ENCODE peak calls at places on chromosomes 16 and 17, in five cellular contexts. I is AG09319, V is T follicular helper cell, Z is H7, U is left lung. L is an unnamed sample.

GRCh38 chr17:76918811-76919210 is 50.6 kb downstream of the MGAT5B start:
- DNase-seq in U (peak; percentile 8), I (no peak), V (no peak), Z (no peak), L (no peak)

GRCh38 chr16:88195911-88196465 is 186.8 kb upstream of the ZNF469 start:
- DNase-seq in U (no peak), Z (no peak), V (no peak), I (no peak), L (no peak)

GRCh38 chr17:33218657-33219298 is 74.3 kb downstream of the ASIC2 start:
- DNase-seq in Z (no peak), U (no peak), I (no peak), V (no peak), L (no peak)

GRCh38 chr17:78568051-78568450 is 9.1 kb downstream of the DNAH17 start:
- DNase-seq in U (no peak), I (no peak), V (no peak), Z (no peak), L (no peak)

GRCh38 chr17:81002409-81003361 is 11.0 kb downstream of the CHMP6 start:
- DNase-seq in U (peak; percentile 71), V (no peak), I (no peak), Z (peak; percentile 56), L (no peak)

GRCh38 chr16:12092347-12092882 is 115.9 kb downstream of the SNX29 start:
- DNase-seq in Z (no peak), U (no peak), V (no peak), I (peak; percentile 87), L (peak; percentile 92)

GRCh38 chr17:56752263-56752662 is 81.5 kb downstream of the C17orf67 start:
- DNase-seq in V (no peak), I (no peak), Z (no peak), U (no peak), L (no peak)

GRCh38 chr16:10197003-10197402 is 14.8 kb upstream of the GRIN2A start:
- DNase-seq in I (no peak), Z (no peak), U (no peak), V (no peak), L (no peak)

GRCh38 chr17:76095943-76096342 is 7.6 kb downstream of the EXOC7 start:
- DNase-seq in I (no peak), Z (peak; percentile 9), V (no peak), U (peak; percentile 41), L (no peak)

GRCh38 chr17:67366193-67367157 is at the start of gene PSMD12:
- DNase-seq in Z (peak; percentile 96), U (peak; percentile 100), I (peak; percentile 76), V (peak; percentile 89), L (peak; percentile 70)

GRCh38 chr16:53864819-53865491 is 161.0 kb downstream of the FTO start:
- DNase-seq in U (no peak), I (no peak), V (no peak), Z (no peak), L (no peak)

GRCh38 chr17:72176516-72176851 is 55.7 kb downstream of the SOX9 start:
- DNase-seq in Z (no peak), I (no peak), V (no peak), U (no peak), L (no peak)

GRCh38 chr16:9177861-9178260 is 86.4 kb downstream of the HAPSTR1 start:
- DNase-seq in I (no peak), V (no peak), Z (no peak), U (no peak), L (no peak)

L was measured in skeletal muscle cell.